ENCODE peak calls at places on chromosomes 3 and 15, in ten cellular contexts. J is A549, Z is fibroblast of mammary gland, X is fibroblast of lung, N is uterus, W is spleen, G is heart left ventricle, V is tibial artery, B is astrocyte, M is adrenal gland. D is an unnamed sample.

GRCh38 chr15:37860896-37861295 is 73.5 kb upstream of the TMCO5A start:
- DNase-seq in J (no peak), Z (no peak), X (no peak), N (no peak), W (no peak), G (no peak), V (no peak), B (no peak), M (no peak), D (no peak)

GRCh38 chr15:99409097-99409473 is 156.7 kb upstream of the MEF2A start:
- DNase-seq in J (peak), Z (peak), X (peak), N (peak), W (peak), G (peak), V (peak), B (peak), M (peak), D (peak)

GRCh38 chr3:31533169-31533870 is 595 bp downstream of the STT3B start:
- DNase-seq in J (peak), Z (no peak), X (peak), N (peak), W (peak), G (peak), V (peak), B (peak), M (peak), D (no peak)

GRCh38 chr15:39248204-39248603 is 332.7 kb upstream of the THBS1 start:
- DNase-seq in J (no peak), Z (peak), X (peak), N (no peak), W (no peak), G (peak), V (no peak), B (peak), M (no peak), D (no peak)

GRCh38 chr3:138118863-138119766 is 3.7 kb upstream of the DZIP1L start:
- DNase-seq in J (peak), Z (peak), X (peak), N (peak), W (no peak), G (peak), V (peak), B (peak), M (peak), D (peak)

GRCh38 chr3:129829640-129830039 is 63.9 kb downstream of the TMCC1 start:
- DNase-seq in J (peak), Z (peak), X (peak), N (peak), W (no peak), G (no peak), V (peak), B (peak), M (peak), D (peak)

GRCh38 chr3:112774293-112774926 is 72.3 kb downstream of the CD200R1L start:
- DNase-seq in J (peak), Z (peak), X (peak), N (no peak), W (no peak), G (no peak), V (no peak), B (peak), M (no peak), D (no peak)

GRCh38 chr3:29346828-29347227 is 66.0 kb downstream of the RBMS3 start:
- DNase-seq in J (no peak), Z (peak), X (peak), N (no peak), W (no peak), G (no peak), V (no peak), B (peak), M (no peak), D (no peak)

GRCh38 chr15:90571063-90571541 is 41.4 kb downstream of the CRTC3 start:
- DNase-seq in J (no peak), Z (peak), X (peak), N (no peak), W (peak), G (peak), V (peak), B (no peak), M (peak), D (peak)

GRCh38 chr3:139653582-139653981 is 24.2 kb downstream of the NMNAT3 start:
- DNase-seq in J (no peak), Z (no peak), X (no peak), N (no peak), W (no peak), G (no peak), V (peak), B (no peak), M (peak), D (no peak)

GRCh38 chr3:43997788-43998373 is 243.8 kb upstream of the TOPAZ1 start:
- DNase-seq in J (no peak), Z (peak), X (no peak), N (no peak), W (no peak), G (no peak), V (no peak), B (no peak), M (no peak), D (no peak)

GRCh38 chr15:82298520-82298919 is 35.9 kb downstream of the SAXO2 start:
- DNase-seq in J (no peak), Z (no peak), X (peak), N (no peak), W (peak), G (no peak), V (no peak), B (peak), M (no peak), D (no peak)

GRCh38 chr3:108493862-108494261 is 16.5 kb downstream of the MYH15 start:
- DNase-seq in J (peak), Z (no peak), X (no peak), N (no peak), W (no peak), G (peak), V (no peak), B (no peak), M (peak), D (no peak)

GRCh38 chr15:31153531-31153930 is 52.0 kb upstream of the TRPM1 start:
- DNase-seq in J (no peak), Z (no peak), X (no peak), N (no peak), W (no peak), G (no peak), V (no peak), B (no peak), M (no peak), D (no peak)

GRCh38 chr15:58587481-58587880 is 155.7 kb downstream of the LIPC start:
- DNase-seq in J (no peak), Z (no peak), X (no peak), N (no peak), W (no peak), G (no peak), V (no peak), B (no peak), M (no peak), D (no peak)

GRCh38 chr15:40257656-40258450 is 19.0 kb downstream of the PAK6 start:
- DNase-seq in J (no peak), Z (no peak), X (peak), N (no peak), W (no peak), G (no peak), V (no peak), B (peak), M (no peak), D (no peak)

GRCh38 chr3:182683335-182684257 is 109.7 kb upstream of the ATP11B start:
- DNase-seq in J (peak), Z (peak), X (peak), N (peak), W (no peak), G (peak), V (peak), B (peak), M (peak), D (peak)

GRCh38 chr15:41504751-41505492 is 8.7 kb downstream of the LTK start:
- DNase-seq in J (no peak), Z (no peak), X (no peak), N (no peak), W (no peak), G (no peak), V (no peak), B (no peak), M (no peak), D (no peak)

GRCh38 chr15:33310481-33311311 is at the start of gene RYR3:
- DNase-seq in J (no peak), Z (peak), X (peak), N (peak), W (no peak), G (no peak), V (peak), B (peak), M (no peak), D (no peak)

GRCh38 chr3:4351872-4352271 is 48.7 kb downstream of the SETMAR start:
- DNase-seq in J (no peak), Z (no peak), X (no peak), N (no peak), W (no peak), G (no peak), V (no peak), B (peak), M (no peak), D (no peak)

GRCh38 chr3:178475062-178475461 is 61.2 kb upstream of the KCNMB2 start:
- DNase-seq in J (no peak), Z (no peak), X (no peak), N (no peak), W (no peak), G (no peak), V (no peak), B (no peak), M (no peak), D (no peak)

GRCh38 chr3:57557088-57557537 is 1.0 kb downstream of the PDE12 start:
- DNase-seq in J (peak), Z (peak), X (peak), N (no peak), W (no peak), G (no peak), V (no peak), B (peak), M (peak), D (no peak)

GRCh38 chr3:57544181-57545125 is at the start of gene DNAH12:
- DNase-seq in J (peak), Z (peak), X (peak), N (no peak), W (no peak), G (no peak), V (no peak), B (peak), M (peak), D (no peak)

GRCh38 chr3:197186887-197187588 is 111.4 kb downstream of the DLG1 start:
- DNase-seq in J (peak), Z (peak), X (peak), N (peak), W (no peak), G (no peak), V (no peak), B (peak), M (no peak), D (peak)

GRCh38 chr3:123012652-123013051 is 14.9 kb downstream of the SEMA5B start:
- DNase-seq in J (no peak), Z (no peak), X (no peak), N (no peak), W (no peak), G (no peak), V (no peak), B (no peak), M (no peak), D (no peak)

GRCh38 chr3:42451116-42451515 is 40.7 kb upstream of the LYZL4 start:
- DNase-seq in J (no peak), Z (no peak), X (no peak), N (no peak), W (no peak), G (no peak), V (no peak), B (no peak), M (no peak), D (no peak)

GRCh38 chr15:59306520-59307163 is 66.0 kb downstream of the MYO1E start:
- DNase-seq in J (no peak), Z (peak), X (peak), N (no peak), W (no peak), G (no peak), V (no peak), B (peak), M (no peak), D (no peak)

GRCh38 chr3:25903371-25903770 is 113.5 kb downstream of the OXSM start:
- DNase-seq in J (no peak), Z (no peak), X (no peak), N (no peak), W (no peak), G (no peak), V (no peak), B (no peak), M (no peak), D (no peak)

GRCh38 chr15:98896802-98897732 is 110.5 kb downstream of the PGPEP1L start:
- DNase-seq in J (peak), Z (peak), X (peak), N (peak), W (no peak), G (peak), V (no peak), B (peak), M (peak), D (no peak)

GRCh38 chr3:169053427-169053826 is 610.1 kb downstream of the MECOM start:
- DNase-seq in J (no peak), Z (no peak), X (no peak), N (no peak), W (no peak), G (no peak), V (no peak), B (no peak), M (no peak), D (no peak)

GRCh38 chr3:26621891-26622633 is 510 bp upstream of the LRRC3B start:
- DNase-seq in J (no peak), Z (no peak), X (no peak), N (no peak), W (no peak), G (no peak), V (no peak), B (no peak), M (no peak), D (no peak)

GRCh38 chr3:126661532-126661931 is 6.6 kb upstream of the TXNRD3 start:
- DNase-seq in J (no peak), Z (no peak), X (no peak), N (no peak), W (no peak), G (no peak), V (no peak), B (no peak), M (no peak), D (no peak)

GRCh38 chr15:74784426-74784825 is 2.5 kb downstream of the CSK start:
- DNase-seq in J (no peak), Z (no peak), X (no peak), N (no peak), W (peak), G (no peak), V (no peak), B (no peak), M (no peak), D (no peak)
- H3K4me3 ChIP-seq in J (no peak), Z (no peak), X (peak), N (no peak), W (peak), G (no peak), V (peak), B (no peak), M (no peak), D (no peak)

GRCh38 chr3:69425249-69425648 is 39.4 kb upstream of the FRMD4B start:
- DNase-seq in J (peak), Z (peak), X (peak), N (no peak), W (no peak), G (no peak), V (no peak), B (no peak), M (no peak), D (no peak)
- TF ChIP-seq CTCF in J (peak), Z (peak), X (peak), N (peak), W (peak), G (peak), V (peak), B (peak), M (peak), D (peak)

GRCh38 chr3:162390891-162391290 is 894.3 kb downstream of the OTOL1 start:
- DNase-seq in J (peak), Z (peak), X (peak), N (no peak), W (no peak), G (no peak), V (no peak), B (peak), M (no peak), D (no peak)

GRCh38 chr3:162385387-162385786 is 888.8 kb downstream of the OTOL1 start:
- DNase-seq in J (no peak), Z (no peak), X (no peak), N (no peak), W (no peak), G (no peak), V (no peak), B (no peak), M (no peak), D (no peak)

DNA sequence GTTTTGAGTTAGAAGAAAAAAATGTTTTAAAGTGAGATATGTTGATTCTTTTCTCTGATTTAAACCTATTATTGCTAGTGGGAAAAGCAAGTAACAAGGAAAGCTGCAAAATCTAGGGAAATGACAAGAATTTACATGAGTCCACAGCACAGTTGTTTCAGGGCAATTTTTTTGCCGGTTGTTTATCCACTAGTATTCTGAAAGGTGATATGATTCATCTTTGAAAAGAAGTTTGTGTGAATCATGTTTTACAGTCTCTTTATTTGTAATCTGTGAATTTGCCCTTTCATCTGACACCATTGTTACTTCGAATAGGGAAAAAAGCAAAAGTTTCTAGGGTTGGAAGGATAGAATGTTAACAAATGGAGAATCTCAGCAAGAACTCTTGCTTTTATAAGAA is 894.7 kb downstream of the OTOL1 start:
- DNase-seq in J (peak), Z (peak), X (peak), N (no peak), W (no peak), G (no peak), V (no peak), B (peak), M (no peak), D (no peak)
- H3K4me3 ChIP-seq in J (no peak), Z (no peak), X (no peak), N (no peak), W (no peak), G (no peak), V (no peak), B (peak), M (no peak), D (no peak)

DNA sequence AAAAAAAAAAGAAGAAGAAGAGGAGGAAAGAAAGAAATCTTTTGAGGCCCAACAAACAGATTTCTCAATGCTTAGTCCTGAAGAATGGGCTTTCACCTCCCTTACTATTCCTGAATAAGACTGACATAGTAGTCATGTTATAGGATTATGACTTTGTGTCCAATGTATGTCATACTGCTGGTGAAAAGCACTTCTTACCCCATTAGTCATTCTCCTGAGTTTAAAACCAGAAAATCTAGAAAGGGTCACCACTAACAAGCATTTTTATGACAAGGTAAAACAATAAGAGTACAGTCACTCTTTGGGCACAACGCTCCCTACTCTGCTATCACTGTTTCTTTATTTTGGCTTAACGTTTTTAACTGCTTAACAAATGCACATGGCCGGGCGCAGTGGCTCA is 88.2 kb downstream of the IGSF11 start:
- DNase-seq in J (no peak), Z (no peak), X (no peak), N (no peak), W (no peak), G (no peak), V (no peak), B (no peak), M (no peak), D (no peak)
- TF ChIP-seq CTCF in J (no peak), Z (no peak), X (no peak), N (no peak), W (no peak), G (no peak), V (no peak), B (no peak), M (no peak), D (no peak)

DNA sequence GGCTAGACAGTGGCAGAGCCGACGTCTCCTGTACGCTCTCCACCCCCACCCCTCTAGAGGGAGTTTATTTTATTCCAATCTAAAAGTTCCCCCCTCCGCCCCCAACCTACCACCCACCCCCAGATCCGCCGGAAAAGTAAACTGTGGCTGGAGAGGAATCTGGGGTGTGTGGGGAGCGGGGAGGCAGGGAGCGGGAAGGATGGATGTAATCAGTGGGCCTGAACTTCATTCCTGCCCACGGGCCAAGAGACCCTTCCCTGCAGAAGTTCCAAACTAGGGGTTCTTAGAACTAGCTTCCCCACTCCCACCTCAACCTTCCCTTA is 547 bp upstream of the CSRNP1 start:
- DNase-seq in J (no peak), Z (no peak), X (no peak), N (no peak), W (no peak), G (no peak), V (no peak), B (no peak), M (no peak), D (no peak)
- H3K4me3 ChIP-seq in J (peak), Z (peak), X (peak), N (peak), W (peak), G (peak), V (peak), B (no peak), M (no peak), D (peak)

D was measured in LNCaP clone FGC.